ENCODE peak calls at places on chromosomes 16 and 17, in nine cellular contexts. N, Z, F, H, C, M, Y, B and A are unnamed samples.

GRCh38 chr16:85010931-85011845 is at the start of gene ZDHHC7:
- DNase-seq in C (peak; percentile 88), H (peak; percentile 69), N (peak; percentile 95), Y (peak; percentile 88), B (peak; percentile 86), M (peak; percentile 92), F (peak; percentile 93), Z (peak; percentile 64), A (peak; percentile 76)

GRCh38 chr17:34578016-34578415 is 1.4 kb upstream of the TMEM132E start:
- DNase-seq in H (no peak), Y (no peak), Z (no peak), M (no peak), B (no peak), C (no peak), F (no peak), N (no peak), A (no peak)

GRCh38 chr17:83012873-83013778 is 66.3 kb upstream of the METRNL start:
- DNase-seq in B (no peak), C (no peak), M (no peak), H (no peak), N (no peak), Z (no peak), Y (no peak), F (no peak), A (no peak)

GRCh38 chr17:35241520-35241919 is 1.4 kb upstream of the SLFN5 start:
- DNase-seq in C (no peak), Z (no peak), H (no peak), F (no peak), Y (no peak), M (no peak), N (no peak), B (no peak), A (no peak)

GRCh38 chr17:34843682-34844081 is 117.6 kb downstream of the CCT6B start:
- DNase-seq in Y (no peak), H (no peak), M (no peak), C (no peak), B (no peak), Z (no peak), F (no peak), N (no peak), A (no peak)

GRCh38 chr17:78526231-78527025 is 50.8 kb downstream of the DNAH17 start:
- DNase-seq in F (no peak), Y (no peak), H (no peak), N (no peak), Z (no peak), M (no peak), B (no peak), C (no peak), A (no peak)

GRCh38 chr17:42675348-42675983 is 1.3 kb downstream of the PLEKHH3 start:
- DNase-seq in B (peak; percentile 77), H (no peak), Z (no peak), M (peak; percentile 68), Y (no peak), N (no peak), F (no peak), C (no peak), A (no peak)

GRCh38 chr16:2584742-2585650 is 47.2 kb downstream of the PDPK1 start:
- DNase-seq in Y (no peak), M (peak; percentile 68), Z (no peak), C (no peak), N (peak; percentile 78), F (no peak), B (no peak), H (no peak), A (peak; percentile 46)

GRCh38 chr16:22355487-22355908 is 18.9 kb downstream of the CDR2 start:
- DNase-seq in H (no peak), Y (no peak), B (no peak), N (no peak), M (no peak), F (no peak), C (no peak), Z (no peak), A (no peak)

GRCh38 chr16:80377621-80378020 is 163.2 kb upstream of the DYNLRB2 start:
- DNase-seq in F (no peak), Y (no peak), Z (no peak), B (no peak), C (no peak), N (no peak), H (no peak), M (no peak), A (no peak)

GRCh38 chr17:17609121-17609520 is 17.6 kb upstream of the PEMT start:
- DNase-seq in M (no peak), H (no peak), N (no peak), C (no peak), Z (no peak), F (no peak), Y (no peak), B (no peak), A (no peak)

GRCh38 chr16:50548659-50549560 is 714 bp downstream of the NKD1 start:
- DNase-seq in Y (peak; percentile 34), B (peak; percentile 19), Z (no peak), C (peak; percentile 10), N (peak; percentile 72), M (no peak), F (no peak), H (no peak), A (no peak)

GRCh38 chr17:74028717-74029116 is 174.8 kb upstream of the RPL38 start:
- DNase-seq in Y (no peak), F (no peak), B (no peak), M (no peak), H (no peak), N (no peak), Z (no peak), C (no peak), A (no peak)

GRCh38 chr17:82384730-82385429 is 13.3 kb downstream of the UTS2R start:
- DNase-seq in Z (peak; percentile 87), F (peak; percentile 83), C (no peak), H (no peak), M (peak; percentile 75), B (peak; percentile 85), N (no peak), Y (peak; percentile 65), A (peak; percentile 54)

GRCh38 chr16:77833906-77834599 is 45.7 kb downstream of the VAT1L start:
- DNase-seq in H (no peak), F (no peak), Z (peak; percentile 23), Y (no peak), B (no peak), C (peak; percentile 89), M (no peak), N (no peak), A (no peak)

GRCh38 chr16:69691980-69692911 is 34.1 kb downstream of the NQO1 start:
- DNase-seq in H (no peak), Y (no peak), F (no peak), Z (no peak), N (no peak), M (no peak), C (no peak), B (no peak), A (no peak)

GRCh38 chr16:62657116-62657515 is 620.9 kb upstream of the CDH8 start:
- DNase-seq in Z (no peak), H (no peak), C (no peak), F (no peak), B (no peak), N (no peak), Y (no peak), M (no peak), A (no peak)
- H3K9me3 ChIP-seq in Z (no peaks in the 10 kb centered on the region), H (peaks cover 16% of the 10 kb centered on the region), C (peaks cover 2% of the 10 kb centered on the region), F (no peaks in the 10 kb centered on the region), B (no peaks in the 10 kb centered on the region), N (no peaks in the 10 kb centered on the region), Y (no peaks in the 10 kb centered on the region), M (peaks cover 3% of the 10 kb centered on the region), A (no peaks in the 10 kb centered on the region)

DNA sequence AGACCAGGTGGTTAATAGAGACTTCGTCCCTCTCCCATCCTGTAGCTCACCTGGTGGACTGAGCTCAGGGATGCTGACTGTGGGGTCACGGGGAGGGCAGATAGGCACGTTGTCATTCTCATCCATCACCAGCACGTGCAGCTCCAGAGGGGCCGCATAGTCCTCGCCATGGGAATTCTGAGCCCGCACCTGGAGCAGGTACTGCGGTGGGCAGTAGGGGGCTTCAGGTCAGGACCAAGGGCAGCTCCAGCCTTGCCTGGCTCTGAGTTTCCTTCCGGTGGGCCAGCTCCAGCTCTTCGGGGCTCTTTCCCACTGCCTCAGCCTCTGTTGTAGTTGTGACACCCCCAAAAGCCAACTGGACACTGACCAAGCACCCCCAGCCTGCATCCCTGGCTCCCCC is 5.6 kb downstream of the CDH16 start:
- DNase-seq in N (no peak), Z (no peak), H (no peak), C (no peak), B (no peak), F (no peak), M (no peak), Y (no peak), A (no peak)
- TF ChIP-seq POLR2A in N (no peak), Z (no peak), H (no peak), C (no peak), B (no peak), F (no peak), M (no peak), Y (no peak), A (no peak)

GRCh38 chr16:31693733-31694132 is 166.0 kb downstream of the AHSP start:
- DNase-seq in N (no peak), C (no peak), Y (no peak), H (no peak), B (no peak), Z (no peak), M (no peak), F (no peak), A (no peak)

GRCh38 chr16:31695667-31696066 is 168.0 kb downstream of the AHSP start:
- DNase-seq in H (no peak), Y (no peak), B (no peak), N (no peak), F (no peak), Z (no peak), M (no peak), C (no peak), A (no peak)

GRCh38 chr16:31696968-31697743 is 169.5 kb downstream of the AHSP start:
- DNase-seq in H (peak; percentile 43), C (peak; percentile 46), Z (no peak), Y (no peak), B (no peak), M (no peak), N (no peak), F (no peak), A (no peak)

GRCh38 chr16:31697744-31698125 is 170.0 kb downstream of the AHSP start:
- DNase-seq in F (no peak), N (no peak), C (no peak), B (no peak), H (no peak), Z (no peak), Y (no peak), M (no peak), A (no peak)

DNA sequence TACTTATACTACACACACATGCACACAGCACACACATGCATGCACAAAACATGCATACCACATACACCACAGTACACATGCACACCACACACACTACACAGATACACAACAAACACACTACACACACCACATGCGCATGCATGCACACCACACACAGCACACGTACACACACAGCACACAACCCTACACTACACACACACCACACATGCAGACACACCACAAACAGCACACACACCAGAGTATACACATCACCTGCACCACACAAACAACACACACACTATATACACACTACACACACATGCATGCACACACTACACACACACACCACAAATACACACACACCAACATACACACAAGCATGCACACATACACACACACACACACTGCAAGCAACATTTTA is 166.8 kb downstream of the AHSP start:
- DNase-seq in C (no peak), Y (no peak), Z (no peak), H (no peak), B (no peak), N (no peak), M (no peak), F (no peak), A (no peak)
- H3K4me3 ChIP-seq in C (no peak overlapping the region), Y (no peak overlapping the region), Z (no peak overlapping the region), H (no peak overlapping the region), B (no peak overlapping the region), N (no peak overlapping the region), M (no peak overlapping the region), F (no peak overlapping the region), A (no peak overlapping the region)

GRCh38 chr16:35152067-35152627 is 1692.7 kb downstream of the TP53TG3F start:
- DNase-seq in Z (no peak), C (no peak), F (no peak), N (no peak), M (no peak), Y (no peak), B (no peak), H (no peak), A (no peak)
- H3K9me3 ChIP-seq in Z (peaks cover 72% of the 10 kb centered on the region), C (peaks cover 12% of the 10 kb centered on the region), F (no peaks in the 10 kb centered on the region), N (peaks cover 23% of the 10 kb centered on the region), M (peaks cover 17% of the 10 kb centered on the region), Y (no peaks in the 10 kb centered on the region), B (no peaks in the 10 kb centered on the region), H (peaks cover 16% of the 10 kb centered on the region), A (no peaks in the 10 kb centered on the region)